ENCODE peak calls at places on chromosomes 12 and 14, in eight cellular contexts. S, U, N, V, F, X, E and W are unnamed samples.

GRCh38 chr14:20632831-20633771 is 8.4 kb downstream of the OR6S1 start:
- DNase-seq in S (peak; percentile 67), U (peak; percentile 51), N (peak; percentile 41), V (peak; percentile 75), F (peak; percentile 68), X (no peak), E (peak; percentile 44), W (peak; percentile 76)

GRCh38 chr14:100900837-100901390 is 2.6 kb downstream of the RTL1 start:
- DNase-seq in S (peak; percentile 80), U (peak; percentile 28), N (no peak), V (peak; percentile 66), F (peak; percentile 64), X (peak; percentile 47), E (peak; percentile 88), W (peak; percentile 3)

GRCh38 chr14:54314365-54315134 is 82.3 kb upstream of the CDKN3 start:
- DNase-seq in S (no peak), U (no peak), N (no peak), V (no peak), F (no peak), X (no peak), E (no peak), W (no peak)

GRCh38 chr14:69651653-69652052 is 40.3 kb downstream of the SUSD6 start:
- DNase-seq in S (no peak), U (no peak), N (no peak), V (no peak), F (no peak), X (no peak), E (no peak), W (no peak)

GRCh38 chr12:132986885-132987225 is 688 bp downstream of the ZNF26 start:
- DNase-seq in S (no peak), U (no peak), N (no peak), V (no peak), F (no peak), X (no peak), E (no peak), W (no peak)

GRCh38 chr14:60760648-60761364 is 26.2 kb downstream of the MNAT1 start:
- DNase-seq in S (no peak), U (no peak), N (no peak), V (no peak), F (no peak), X (no peak), E (no peak), W (no peak)

GRCh38 chr14:52272375-52272774 is 4.9 kb downstream of the PTGDR start:
- DNase-seq in S (no peak), U (no peak), N (no peak), V (no peak), F (peak; percentile 66), X (no peak), E (peak; percentile 19), W (no peak)

GRCh38 chr12:116861331-116861730 is 19.9 kb downstream of the HRK start:
- DNase-seq in S (peak; percentile 82), U (no peak), N (peak; percentile 26), V (no peak), F (no peak), X (no peak), E (peak; percentile 13), W (no peak)

GRCh38 chr12:113091506-113091905 is 35.0 kb downstream of the DTX1 start:
- DNase-seq in S (no peak), U (no peak), N (no peak), V (no peak), F (no peak), X (no peak), E (no peak), W (no peak)

GRCh38 chr12:91361864-91362263 is 179.2 kb upstream of the DCN start:
- DNase-seq in S (no peak), U (no peak), N (no peak), V (no peak), F (no peak), X (no peak), E (no peak), W (no peak)

GRCh38 chr12:56193025-56193578 is 3.8 kb upstream of the SMARCC2 start:
- DNase-seq in S (no peak), U (peak; percentile 85), N (peak; percentile 77), V (peak; percentile 87), F (peak; percentile 93), X (no peak), E (peak; percentile 90), W (peak; percentile 62)

GRCh38 chr12:119714614-119715267 is 46.8 kb downstream of the PRKAB1 start:
- DNase-seq in S (no peak), U (no peak), N (no peak), V (no peak), F (no peak), X (no peak), E (no peak), W (no peak)

GRCh38 chr12:67593871-67594330 is 54.6 kb upstream of the DYRK2 start:
- DNase-seq in S (no peak), U (no peak), N (no peak), V (no peak), F (no peak), X (no peak), E (no peak), W (peak; percentile 10)

GRCh38 chr14:38623661-38624060 is 367.8 kb upstream of the CLEC14A start:
- DNase-seq in S (no peak), U (no peak), N (no peak), V (no peak), F (no peak), X (no peak), E (no peak), W (no peak)

GRCh38 chr12:71938728-71939385 is at the start of gene TPH2:
- DNase-seq in S (no peak), U (peak; percentile 34), N (peak; percentile 23), V (no peak), F (peak; percentile 18), X (no peak), E (peak; percentile 72), W (peak; percentile 53)

GRCh38 chr14:75310295-75311059 is 31.8 kb downstream of the FOS start:
- DNase-seq in S (no peak), U (peak; percentile 74), N (no peak), V (peak; percentile 92), F (peak; percentile 74), X (peak; percentile 88), E (peak; percentile 61), W (no peak)

GRCh38 chr14:55772521-55772920 is 192.5 kb downstream of the KTN1 start:
- DNase-seq in S (no peak), U (no peak), N (no peak), V (no peak), F (no peak), X (no peak), E (no peak), W (no peak)

GRCh38 chr12:32836710-32837109 is 59.9 kb downstream of the PKP2 start:
- DNase-seq in S (no peak), U (no peak), N (no peak), V (no peak), F (no peak), X (no peak), E (no peak), W (no peak)

GRCh38 chr12:100574262-100575074 is 984 bp downstream of the GAS2L3 start:
- DNase-seq in S (no peak), U (no peak), N (no peak), V (no peak), F (peak; percentile 45), X (no peak), E (peak; percentile 32), W (no peak)

GRCh38 chr12:131242741-131243496 is 289.2 kb downstream of the ADGRD1 start:
- DNase-seq in S (peak; percentile 29), U (no peak), N (no peak), V (no peak), F (no peak), X (no peak), E (no peak), W (no peak)

GRCh38 chr14:101230161-101230850 is 326.8 kb upstream of the RTL1 start:
- DNase-seq in S (no peak), U (no peak), N (peak; percentile 4), V (no peak), F (no peak), X (no peak), E (no peak), W (no peak)

GRCh38 chr12:94874086-94874985 is 129.2 kb downstream of the NDUFA12 start:
- DNase-seq in S (no peak), U (no peak), N (no peak), V (no peak), F (no peak), X (no peak), E (no peak), W (no peak)

GRCh38 chr12:94872007-94872653 is 131.4 kb downstream of the NDUFA12 start:
- DNase-seq in S (no peak), U (no peak), N (no peak), V (no peak), F (no peak), X (no peak), E (no peak), W (no peak)

GRCh38 chr12:94874986-94875312 is 128.5 kb downstream of the NDUFA12 start:
- DNase-seq in S (no peak), U (no peak), N (no peak), V (no peak), F (no peak), X (no peak), E (peak; percentile 42), W (no peak)

GRCh38 chr12:94872671-94873367 is 130.7 kb downstream of the NDUFA12 start:
- DNase-seq in S (peak; percentile 76), U (no peak), N (no peak), V (no peak), F (no peak), X (no peak), E (no peak), W (no peak)

GRCh38 chr12:94873368-94874085 is 130.0 kb downstream of the NDUFA12 start:
- DNase-seq in S (peak; percentile 76), U (no peak), N (no peak), V (no peak), F (peak; percentile 19), X (no peak), E (peak; percentile 13), W (no peak)
- H3K27ac ChIP-seq in S (no peak overlapping the region), U (no peak overlapping the region), N (no peak overlapping the region), V (no peak overlapping the region), F (no peak overlapping the region), X (no peak overlapping the region), E (no peak overlapping the region), W (no peak overlapping the region)

GRCh38 chr12:114689075-114689994 is 5.4 kb upstream of the TBX3 start:
- DNase-seq in S (no peak), U (no peak), N (no peak), V (no peak), F (no peak), X (no peak), E (no peak), W (no peak)
- H3K27me3 ChIP-seq in S (peaks cover 96% of the 10 kb centered on the region), U (no peaks in the 10 kb centered on the region), N (peaks cover 33% of the 10 kb centered on the region), V (peaks cover 43% of the 10 kb centered on the region), F (peaks cover 57% of the 10 kb centered on the region), X (no peaks in the 10 kb centered on the region), E (no peaks in the 10 kb centered on the region), W (peaks cover 34% of the 10 kb centered on the region)

GRCh38 chr12:4387607-4388006 is 8.1 kb upstream of the FGF23 start:
- DNase-seq in S (no peak), U (no peak), N (no peak), V (no peak), F (no peak), X (no peak), E (no peak), W (no peak)
- H3K4me1 ChIP-seq in S (peaks cover 3% of the 10 kb centered on the region), U (no peaks in the 10 kb centered on the region), N (peaks cover 6% of the 10 kb centered on the region), V (no peaks in the 10 kb centered on the region), F (no peaks in the 10 kb centered on the region), X (no peaks in the 10 kb centered on the region), E (no peaks in the 10 kb centered on the region), W (no peaks in the 10 kb centered on the region)

DNA sequence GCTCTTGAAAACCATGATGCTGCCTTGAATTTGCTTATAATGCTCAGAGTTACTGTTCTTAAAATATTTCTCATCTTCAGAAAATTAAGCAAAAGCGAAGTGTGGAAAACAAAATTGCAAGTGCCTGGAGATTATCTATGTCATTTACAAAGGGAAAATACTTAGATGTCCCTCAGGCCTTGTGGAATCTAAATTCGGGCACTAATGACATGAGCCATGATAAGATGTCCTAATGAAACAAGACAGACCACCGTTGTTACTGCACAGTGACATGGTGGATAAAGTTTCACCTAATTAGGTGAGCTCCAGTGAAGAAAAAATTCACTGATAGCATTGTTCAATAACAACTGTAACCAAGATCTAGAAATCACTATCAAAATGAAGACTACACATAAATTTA is 30.4 kb downstream of the PPP1R13B start:
- DNase-seq in S (no peak), U (no peak), N (no peak), V (no peak), F (no peak), X (no peak), E (no peak), W (no peak)
- H3K27ac ChIP-seq in S (no peak overlapping the region), U (peak overlapping the region; percentile 55), N (no peak overlapping the region), V (no peak overlapping the region), F (no peak overlapping the region), X (no peak overlapping the region), E (no peak overlapping the region), W (no peak overlapping the region)